ENCODE peak calls at places on chromosomes 7 and 10, in eight cellular contexts. One of them, this sample, is unnamed. For H3K9me3, the result is how much of the 10 kb centered on the place peaks cover.

GRCh38 chr10:84076540-84077195 is 62.6 kb upstream of the GHITM start:
- DNase-seq in CD8-positive, alpha-beta T cell: no peak
- DNase-seq in psoas muscle: no peak
- DNase-seq in neuronal stem cell: no peak
- DNase-seq in body of pancreas: no peak
- DNase-seq in esophagus muscularis mucosa: peak
- DNase-seq in fibroblast of lung: peak
- DNase-seq in aorta: no peak
- DNase-seq in this sample: no peak

GRCh38 chr10:51074238-51075028 is at the start of gene PRKG1:
- DNase-seq in CD8-positive, alpha-beta T cell: no peak
- DNase-seq in psoas muscle: peak
- DNase-seq in neuronal stem cell: peak
- DNase-seq in body of pancreas: peak
- DNase-seq in esophagus muscularis mucosa: peak
- DNase-seq in fibroblast of lung: peak
- DNase-seq in aorta: peak
- DNase-seq in this sample: no peak

GRCh38 chr7:94250124-94250523 is 144.6 kb upstream of the COL1A2 start:
- DNase-seq in CD8-positive, alpha-beta T cell: no peak
- DNase-seq in psoas muscle: no peak
- DNase-seq in neuronal stem cell: no peak
- DNase-seq in body of pancreas: no peak
- DNase-seq in esophagus muscularis mucosa: no peak
- DNase-seq in fibroblast of lung: peak
- DNase-seq in aorta: no peak
- DNase-seq in this sample: no peak

GRCh38 chr10:113175756-113176651 is 226.0 kb downstream of the TCF7L2 start:
- DNase-seq in CD8-positive, alpha-beta T cell: no peak
- DNase-seq in psoas muscle: no peak
- DNase-seq in neuronal stem cell: no peak
- DNase-seq in body of pancreas: no peak
- DNase-seq in esophagus muscularis mucosa: peak
- DNase-seq in fibroblast of lung: no peak
- DNase-seq in aorta: no peak
- DNase-seq in this sample: no peak

GRCh38 chr7:45077579-45077978 is 11.2 kb downstream of the NACAD start:
- DNase-seq in CD8-positive, alpha-beta T cell: no peak
- DNase-seq in psoas muscle: no peak
- DNase-seq in neuronal stem cell: no peak
- DNase-seq in body of pancreas: no peak
- DNase-seq in esophagus muscularis mucosa: no peak
- DNase-seq in fibroblast of lung: no peak
- DNase-seq in aorta: no peak
- DNase-seq in this sample: no peak

GRCh38 chr10:120505866-120506265 is 48.8 kb downstream of the PLPP4 start:
- DNase-seq in CD8-positive, alpha-beta T cell: no peak
- DNase-seq in psoas muscle: no peak
- DNase-seq in neuronal stem cell: no peak
- DNase-seq in body of pancreas: no peak
- DNase-seq in esophagus muscularis mucosa: no peak
- DNase-seq in fibroblast of lung: peak
- DNase-seq in aorta: no peak
- DNase-seq in this sample: no peak

GRCh38 chr10:22228943-22229755 is 11.3 kb upstream of the EBLN1 start:
- DNase-seq in CD8-positive, alpha-beta T cell: peak
- DNase-seq in psoas muscle: peak
- DNase-seq in neuronal stem cell: peak
- DNase-seq in body of pancreas: peak
- DNase-seq in esophagus muscularis mucosa: peak
- DNase-seq in fibroblast of lung: peak
- DNase-seq in aorta: peak
- DNase-seq in this sample: peak

GRCh38 chr7:128264477-128264876 is 23.4 kb downstream of the LEP start:
- DNase-seq in CD8-positive, alpha-beta T cell: no peak
- DNase-seq in psoas muscle: no peak
- DNase-seq in neuronal stem cell: no peak
- DNase-seq in body of pancreas: peak
- DNase-seq in esophagus muscularis mucosa: no peak
- DNase-seq in fibroblast of lung: no peak
- DNase-seq in aorta: no peak
- DNase-seq in this sample: no peak

GRCh38 chr10:86167762-86168128 is 198.8 kb downstream of the GRID1 start:
- DNase-seq in CD8-positive, alpha-beta T cell: no peak
- DNase-seq in psoas muscle: no peak
- DNase-seq in neuronal stem cell: no peak
- DNase-seq in body of pancreas: no peak
- DNase-seq in esophagus muscularis mucosa: no peak
- DNase-seq in fibroblast of lung: no peak
- DNase-seq in aorta: peak
- DNase-seq in this sample: no peak

GRCh38 chr10:12835709-12836108 is 165.8 kb downstream of the CCDC3 start:
- DNase-seq in CD8-positive, alpha-beta T cell: no peak
- DNase-seq in psoas muscle: no peak
- DNase-seq in neuronal stem cell: no peak
- DNase-seq in body of pancreas: no peak
- DNase-seq in esophagus muscularis mucosa: no peak
- DNase-seq in fibroblast of lung: peak
- DNase-seq in aorta: no peak
- DNase-seq in this sample: no peak

GRCh38 chr7:25663877-25664276 is 435.6 kb upstream of the NPVF start:
- DNase-seq in CD8-positive, alpha-beta T cell: no peak
- DNase-seq in psoas muscle: no peak
- DNase-seq in neuronal stem cell: no peak
- DNase-seq in body of pancreas: no peak
- DNase-seq in esophagus muscularis mucosa: no peak
- DNase-seq in fibroblast of lung: no peak
- DNase-seq in aorta: no peak
- DNase-seq in this sample: no peak

DNA sequence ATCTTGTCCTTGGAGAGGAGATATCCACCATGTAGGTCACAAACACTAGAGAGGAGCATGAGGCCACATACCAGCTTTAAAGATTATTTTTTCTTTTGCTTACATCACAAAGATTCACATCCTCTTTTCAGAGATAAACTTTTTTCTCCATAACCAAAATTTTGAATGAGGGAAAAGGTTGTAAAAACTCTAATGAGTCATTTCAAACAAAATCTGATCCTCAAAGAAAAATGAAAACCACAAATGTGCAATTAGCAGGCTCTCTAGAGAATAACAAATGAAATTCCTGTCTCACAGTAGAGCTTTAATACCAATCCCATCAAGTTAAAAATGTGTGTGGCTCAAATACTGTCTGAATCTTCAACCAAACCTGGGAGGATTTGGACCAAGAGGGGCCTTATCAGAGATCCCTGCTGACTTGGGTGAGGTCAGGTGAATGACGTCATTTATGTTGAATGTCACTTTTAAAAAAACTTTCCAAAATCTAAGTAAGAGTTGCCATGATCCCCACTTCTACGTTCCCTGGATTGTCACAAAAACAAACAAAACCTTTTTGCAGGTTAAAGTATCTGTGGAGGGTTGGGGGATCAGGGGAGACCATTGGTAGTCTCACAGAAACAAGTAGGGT is 261.5 kb upstream of the NPSR1 start:
- DNase-seq in CD8-positive, alpha-beta T cell: no peak
- DNase-seq in psoas muscle: no peak
- DNase-seq in neuronal stem cell: no peak
- DNase-seq in body of pancreas: no peak
- DNase-seq in esophagus muscularis mucosa: no peak
- DNase-seq in fibroblast of lung: peak
- DNase-seq in aorta: no peak
- DNase-seq in this sample: no peak
- H3K9me3 ChIP-seq in CD8-positive, alpha-beta T cell: under half
- H3K9me3 ChIP-seq in psoas muscle: under half
- H3K9me3 ChIP-seq in neuronal stem cell: under half
- H3K9me3 ChIP-seq in body of pancreas: under half
- H3K9me3 ChIP-seq in esophagus muscularis mucosa: under half
- H3K9me3 ChIP-seq in fibroblast of lung: under half
- H3K9me3 ChIP-seq in aorta: under half
- H3K9me3 ChIP-seq in this sample: under half

GRCh38 chr10:71945819-71946474 is 18.2 kb upstream of the CHST3 start:
- DNase-seq in CD8-positive, alpha-beta T cell: no peak
- DNase-seq in psoas muscle: no peak
- DNase-seq in neuronal stem cell: no peak
- DNase-seq in body of pancreas: no peak
- DNase-seq in esophagus muscularis mucosa: no peak
- DNase-seq in fibroblast of lung: peak
- DNase-seq in aorta: no peak
- DNase-seq in this sample: no peak
- H3K9me3 ChIP-seq in CD8-positive, alpha-beta T cell: under half
- H3K9me3 ChIP-seq in psoas muscle: under half
- H3K9me3 ChIP-seq in neuronal stem cell: under half
- H3K9me3 ChIP-seq in body of pancreas: under half
- H3K9me3 ChIP-seq in esophagus muscularis mucosa: under half
- H3K9me3 ChIP-seq in fibroblast of lung: under half
- H3K9me3 ChIP-seq in aorta: under half
- H3K9me3 ChIP-seq in this sample: under half

DNA sequence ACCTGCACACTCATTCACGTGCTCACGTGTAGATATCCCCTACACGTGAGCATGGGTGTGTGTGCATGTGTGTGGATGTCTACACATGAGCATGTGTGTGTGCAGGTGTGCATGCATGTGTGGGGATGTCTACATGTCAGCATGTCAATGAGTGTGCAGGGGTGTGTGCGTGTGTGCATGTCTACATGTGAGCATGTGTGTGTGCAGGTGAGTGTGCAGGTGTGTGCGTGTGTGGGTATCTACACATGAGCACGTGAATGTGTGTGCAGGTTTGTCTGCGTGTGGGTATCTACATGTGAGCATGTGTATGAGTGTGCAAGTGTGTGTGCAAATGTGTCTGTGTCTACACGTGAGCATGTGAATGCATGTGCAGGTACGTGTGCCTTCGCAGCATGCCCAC is 274.8 kb downstream of the PTPRN2 start:
- DNase-seq in CD8-positive, alpha-beta T cell: no peak
- DNase-seq in psoas muscle: no peak
- DNase-seq in neuronal stem cell: no peak
- DNase-seq in body of pancreas: no peak
- DNase-seq in esophagus muscularis mucosa: no peak
- DNase-seq in fibroblast of lung: no peak
- DNase-seq in aorta: no peak
- DNase-seq in this sample: no peak
- H3K9me3 ChIP-seq in CD8-positive, alpha-beta T cell: under half
- H3K9me3 ChIP-seq in psoas muscle: under half
- H3K9me3 ChIP-seq in neuronal stem cell: under half
- H3K9me3 ChIP-seq in body of pancreas: under half
- H3K9me3 ChIP-seq in esophagus muscularis mucosa: under half
- H3K9me3 ChIP-seq in fibroblast of lung: under half
- H3K9me3 ChIP-seq in aorta: under half
- H3K9me3 ChIP-seq in this sample: under half

GRCh38 chr7:19587291-19587690 is 121.5 kb downstream of the POLR1F start:
- DNase-seq in CD8-positive, alpha-beta T cell: no peak
- DNase-seq in psoas muscle: no peak
- DNase-seq in neuronal stem cell: no peak
- DNase-seq in body of pancreas: no peak
- DNase-seq in esophagus muscularis mucosa: no peak
- DNase-seq in fibroblast of lung: no peak
- DNase-seq in aorta: no peak
- DNase-seq in this sample: no peak

GRCh38 chr7:19589436-19589835 is 119.4 kb downstream of the POLR1F start:
- DNase-seq in CD8-positive, alpha-beta T cell: no peak
- DNase-seq in psoas muscle: no peak
- DNase-seq in neuronal stem cell: no peak
- DNase-seq in body of pancreas: no peak
- DNase-seq in esophagus muscularis mucosa: no peak
- DNase-seq in fibroblast of lung: no peak
- DNase-seq in aorta: no peak
- DNase-seq in this sample: no peak

GRCh38 chr7:19585761-19586160 is 123.1 kb downstream of the POLR1F start:
- DNase-seq in CD8-positive, alpha-beta T cell: no peak
- DNase-seq in psoas muscle: no peak
- DNase-seq in neuronal stem cell: no peak
- DNase-seq in body of pancreas: no peak
- DNase-seq in esophagus muscularis mucosa: no peak
- DNase-seq in fibroblast of lung: no peak
- DNase-seq in aorta: no peak
- DNase-seq in this sample: no peak
- H3K9me3 ChIP-seq in CD8-positive, alpha-beta T cell: under half
- H3K9me3 ChIP-seq in psoas muscle: under half
- H3K9me3 ChIP-seq in neuronal stem cell: under half
- H3K9me3 ChIP-seq in body of pancreas: under half
- H3K9me3 ChIP-seq in esophagus muscularis mucosa: under half
- H3K9me3 ChIP-seq in fibroblast of lung: under half
- H3K9me3 ChIP-seq in aorta: under half
- H3K9me3 ChIP-seq in this sample: under half

DNA sequence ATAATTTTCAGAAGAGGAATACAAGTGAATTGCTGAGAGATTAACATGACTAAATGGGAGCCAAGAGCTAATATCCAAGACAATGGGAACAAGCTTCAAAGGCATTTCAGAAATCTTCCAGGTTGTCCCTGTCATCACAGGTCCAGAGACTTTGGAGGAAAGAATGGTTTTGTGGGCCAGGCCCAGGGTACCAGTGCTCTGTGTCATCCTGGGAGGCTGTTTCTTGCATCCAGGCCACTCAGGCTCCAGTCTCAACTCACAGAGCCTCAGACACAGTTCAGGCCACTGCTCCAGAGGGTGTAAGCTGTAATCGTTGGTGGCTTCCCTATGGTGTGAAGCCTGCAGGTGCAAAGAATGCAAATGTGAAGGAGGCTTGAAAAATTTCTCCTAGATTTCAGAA is 170.4 kb upstream of the NRG3 start:
- DNase-seq in CD8-positive, alpha-beta T cell: no peak
- DNase-seq in psoas muscle: no peak
- DNase-seq in neuronal stem cell: no peak
- DNase-seq in body of pancreas: no peak
- DNase-seq in esophagus muscularis mucosa: no peak
- DNase-seq in fibroblast of lung: no peak
- DNase-seq in aorta: no peak
- DNase-seq in this sample: no peak
- H3K9me3 ChIP-seq in CD8-positive, alpha-beta T cell: under half
- H3K9me3 ChIP-seq in psoas muscle: under half
- H3K9me3 ChIP-seq in neuronal stem cell: under half
- H3K9me3 ChIP-seq in body of pancreas: under half
- H3K9me3 ChIP-seq in esophagus muscularis mucosa: under half
- H3K9me3 ChIP-seq in fibroblast of lung: under half
- H3K9me3 ChIP-seq in aorta: under half
- H3K9me3 ChIP-seq in this sample: under half

GRCh38 chr7:138563808-138564207 is 103.7 kb downstream of the TRIM24 start:
- DNase-seq in CD8-positive, alpha-beta T cell: no peak
- DNase-seq in psoas muscle: no peak
- DNase-seq in neuronal stem cell: no peak
- DNase-seq in body of pancreas: no peak
- DNase-seq in esophagus muscularis mucosa: no peak
- DNase-seq in fibroblast of lung: no peak
- DNase-seq in aorta: no peak
- DNase-seq in this sample: no peak
- H3K9me3 ChIP-seq in CD8-positive, alpha-beta T cell: under half
- H3K9me3 ChIP-seq in psoas muscle: under half
- H3K9me3 ChIP-seq in neuronal stem cell: half or more
- H3K9me3 ChIP-seq in body of pancreas: under half
- H3K9me3 ChIP-seq in esophagus muscularis mucosa: under half
- H3K9me3 ChIP-seq in fibroblast of lung: under half
- H3K9me3 ChIP-seq in aorta: under half
- H3K9me3 ChIP-seq in this sample: under half